ENCODE peak calls at places on chromosome 9, in five cellular contexts. One of them, this sample, is unnamed. For H3K27me3 and H3K4me1, the result is how much of the 10 kb centered on the place peaks cover.

GRCh38 chr9:102295188-102295587 is 556.7 kb upstream of the GRIN3A start:
- DNase-seq in gastrocnemius medialis: no peak
- DNase-seq in thoracic aorta: no peak
- DNase-seq in small intestine: no peak
- DNase-seq in CD4-positive, alpha-beta memory T cell: no peak
- DNase-seq in this sample: no peak

GRCh38 chr9:20753761-20754160 is 69.7 kb downstream of the FOCAD start:
- DNase-seq in gastrocnemius medialis: no peak
- DNase-seq in thoracic aorta: no peak
- DNase-seq in small intestine: no peak
- DNase-seq in CD4-positive, alpha-beta memory T cell: no peak
- DNase-seq in this sample: no peak

GRCh38 chr9:129145316-129145715 is 32.7 kb downstream of the IER5L start:
- DNase-seq in gastrocnemius medialis: no peak
- DNase-seq in thoracic aorta: no peak
- DNase-seq in small intestine: no peak
- DNase-seq in CD4-positive, alpha-beta memory T cell: no peak
- DNase-seq in this sample: no peak

GRCh38 chr9:112997236-112997941 is 14.6 kb downstream of the ZNF883 start:
- DNase-seq in gastrocnemius medialis: no peak
- DNase-seq in thoracic aorta: no peak
- DNase-seq in small intestine: no peak
- DNase-seq in CD4-positive, alpha-beta memory T cell: no peak
- DNase-seq in this sample: no peak

GRCh38 chr9:129110740-129111142 is at the start of gene CRAT:
- DNase-seq in gastrocnemius medialis: peak
- DNase-seq in thoracic aorta: peak
- DNase-seq in small intestine: peak
- DNase-seq in CD4-positive, alpha-beta memory T cell: peak
- DNase-seq in this sample: peak

GRCh38 chr9:72667181-72667580 is 145.8 kb downstream of the TMC1 start:
- DNase-seq in gastrocnemius medialis: no peak
- DNase-seq in thoracic aorta: no peak
- DNase-seq in small intestine: no peak
- DNase-seq in CD4-positive, alpha-beta memory T cell: no peak
- DNase-seq in this sample: no peak

GRCh38 chr9:16230731-16231130 is 639.7 kb downstream of the BNC2 start:
- DNase-seq in gastrocnemius medialis: no peak
- DNase-seq in thoracic aorta: no peak
- DNase-seq in small intestine: no peak
- DNase-seq in CD4-positive, alpha-beta memory T cell: no peak
- DNase-seq in this sample: no peak

GRCh38 chr9:74236857-74237256 is 260.3 kb upstream of the RORB start:
- DNase-seq in gastrocnemius medialis: no peak
- DNase-seq in thoracic aorta: no peak
- DNase-seq in small intestine: no peak
- DNase-seq in CD4-positive, alpha-beta memory T cell: no peak
- DNase-seq in this sample: no peak

GRCh38 chr9:93450817-93451761 is at the start of gene FAM120A:
- DNase-seq in gastrocnemius medialis: peak
- DNase-seq in thoracic aorta: peak
- DNase-seq in small intestine: peak
- DNase-seq in CD4-positive, alpha-beta memory T cell: peak
- DNase-seq in this sample: peak

GRCh38 chr9:117929873-117930272 is 225.7 kb downstream of the TLR4 start:
- DNase-seq in gastrocnemius medialis: no peak
- DNase-seq in thoracic aorta: no peak
- DNase-seq in small intestine: no peak
- DNase-seq in CD4-positive, alpha-beta memory T cell: no peak
- DNase-seq in this sample: no peak

GRCh38 chr9:84277646-84278045 is 62.9 kb downstream of the SLC28A3 start:
- DNase-seq in gastrocnemius medialis: no peak
- DNase-seq in thoracic aorta: no peak
- DNase-seq in small intestine: no peak
- DNase-seq in CD4-positive, alpha-beta memory T cell: no peak
- DNase-seq in this sample: no peak

GRCh38 chr9:128892223-128892892 is 10.4 kb downstream of the LRRC8A start:
- DNase-seq in gastrocnemius medialis: peak
- DNase-seq in thoracic aorta: peak
- DNase-seq in small intestine: peak
- DNase-seq in CD4-positive, alpha-beta memory T cell: no peak
- DNase-seq in this sample: peak

GRCh38 chr9:37839491-37840461 is 39.2 kb downstream of the DCAF10 start:
- DNase-seq in gastrocnemius medialis: no peak
- DNase-seq in thoracic aorta: no peak
- DNase-seq in small intestine: no peak
- DNase-seq in CD4-positive, alpha-beta memory T cell: no peak
- DNase-seq in this sample: no peak

GRCh38 chr9:131275332-131276106 is 791 bp downstream of the FAM78A start:
- DNase-seq in gastrocnemius medialis: no peak
- DNase-seq in thoracic aorta: no peak
- DNase-seq in small intestine: no peak
- DNase-seq in CD4-positive, alpha-beta memory T cell: peak
- DNase-seq in this sample: no peak

GRCh38 chr9:22142681-22143080 is 133.6 kb upstream of the CDKN2B start:
- DNase-seq in gastrocnemius medialis: no peak
- DNase-seq in thoracic aorta: no peak
- DNase-seq in small intestine: peak
- DNase-seq in CD4-positive, alpha-beta memory T cell: no peak
- DNase-seq in this sample: no peak

GRCh38 chr9:114677418-114677817 is 4.6 kb downstream of the TEX48 start:
- DNase-seq in gastrocnemius medialis: no peak
- DNase-seq in thoracic aorta: peak
- DNase-seq in small intestine: no peak
- DNase-seq in CD4-positive, alpha-beta memory T cell: no peak
- DNase-seq in this sample: no peak

GRCh38 chr9:33765411-33765810 is 29.9 kb upstream of the PRSS3 start:
- DNase-seq in gastrocnemius medialis: no peak
- DNase-seq in thoracic aorta: no peak
- DNase-seq in small intestine: no peak
- DNase-seq in CD4-positive, alpha-beta memory T cell: no peak
- DNase-seq in this sample: no peak

GRCh38 chr9:79023134-79023577 is 548.6 kb upstream of the TLE4 start:
- DNase-seq in gastrocnemius medialis: no peak
- DNase-seq in thoracic aorta: no peak
- DNase-seq in small intestine: no peak
- DNase-seq in CD4-positive, alpha-beta memory T cell: no peak
- DNase-seq in this sample: no peak

GRCh38 chr9:529721-530120 is 311.8 kb upstream of the DMRT1 start:
- DNase-seq in gastrocnemius medialis: no peak
- DNase-seq in thoracic aorta: no peak
- DNase-seq in small intestine: no peak
- DNase-seq in CD4-positive, alpha-beta memory T cell: no peak
- DNase-seq in this sample: no peak

GRCh38 chr9:82781965-82782392 is 281.0 kb downstream of the RASEF start:
- DNase-seq in gastrocnemius medialis: no peak
- DNase-seq in thoracic aorta: no peak
- DNase-seq in small intestine: peak
- DNase-seq in CD4-positive, alpha-beta memory T cell: no peak
- DNase-seq in this sample: no peak

GRCh38 chr9:119375892-119376291 is 6.7 kb upstream of the BRINP1 start:
- DNase-seq in gastrocnemius medialis: no peak
- DNase-seq in thoracic aorta: no peak
- DNase-seq in small intestine: peak
- DNase-seq in CD4-positive, alpha-beta memory T cell: no peak
- DNase-seq in this sample: no peak

GRCh38 chr9:125961037-125961436 is 213.9 kb downstream of the PBX3 start:
- DNase-seq in gastrocnemius medialis: no peak
- DNase-seq in thoracic aorta: no peak
- DNase-seq in small intestine: no peak
- DNase-seq in CD4-positive, alpha-beta memory T cell: no peak
- DNase-seq in this sample: no peak

GRCh38 chr9:128145951-128146351 is 3.3 kb upstream of the LCN2 start:
- DNase-seq in gastrocnemius medialis: no peak
- DNase-seq in thoracic aorta: no peak
- DNase-seq in small intestine: no peak
- DNase-seq in CD4-positive, alpha-beta memory T cell: no peak
- DNase-seq in this sample: no peak

GRCh38 chr9:130965680-130966079 is 26.6 kb upstream of the FIBCD1 start:
- DNase-seq in gastrocnemius medialis: no peak
- DNase-seq in thoracic aorta: no peak
- DNase-seq in small intestine: no peak
- DNase-seq in CD4-positive, alpha-beta memory T cell: no peak
- DNase-seq in this sample: no peak

GRCh38 chr9:112043423-112043822 is 131.7 kb downstream of the SUSD1 start:
- DNase-seq in gastrocnemius medialis: no peak
- DNase-seq in thoracic aorta: no peak
- DNase-seq in small intestine: no peak
- DNase-seq in CD4-positive, alpha-beta memory T cell: no peak
- DNase-seq in this sample: no peak

GRCh38 chr9:91847576-91847975 is 102.5 kb downstream of the ROR2 start:
- DNase-seq in gastrocnemius medialis: no peak
- DNase-seq in thoracic aorta: no peak
- DNase-seq in small intestine: no peak
- DNase-seq in CD4-positive, alpha-beta memory T cell: no peak
- DNase-seq in this sample: no peak

GRCh38 chr9:30198463-30199309 is 2185.8 kb upstream of the ACO1 start:
- DNase-seq in gastrocnemius medialis: no peak
- DNase-seq in thoracic aorta: no peak
- DNase-seq in small intestine: no peak
- DNase-seq in CD4-positive, alpha-beta memory T cell: no peak
- DNase-seq in this sample: no peak

GRCh38 chr9:121288874-121289553 is 21.1 kb downstream of the GSN start:
- DNase-seq in gastrocnemius medialis: peak
- DNase-seq in thoracic aorta: peak
- DNase-seq in small intestine: peak
- DNase-seq in CD4-positive, alpha-beta memory T cell: no peak
- DNase-seq in this sample: no peak

GRCh38 chr9:19102631-19103345 is at the start of gene HAUS6:
- DNase-seq in gastrocnemius medialis: peak
- DNase-seq in thoracic aorta: peak
- DNase-seq in small intestine: peak
- DNase-seq in CD4-positive, alpha-beta memory T cell: peak
- DNase-seq in this sample: peak

GRCh38 chr9:100595391-100596199 is 17.7 kb downstream of the CAVIN4 start:
- DNase-seq in gastrocnemius medialis: no peak
- DNase-seq in thoracic aorta: no peak
- DNase-seq in small intestine: peak
- DNase-seq in CD4-positive, alpha-beta memory T cell: peak
- DNase-seq in this sample: no peak

GRCh38 chr9:71127301-71127700 is 5.9 kb upstream of the TRPM3 start:
- DNase-seq in gastrocnemius medialis: no peak
- DNase-seq in thoracic aorta: no peak
- DNase-seq in small intestine: no peak
- DNase-seq in CD4-positive, alpha-beta memory T cell: no peak
- DNase-seq in this sample: no peak

GRCh38 chr9:18124760-18125159 is 349.2 kb upstream of the ADAMTSL1 start:
- DNase-seq in gastrocnemius medialis: no peak
- DNase-seq in thoracic aorta: no peak
- DNase-seq in small intestine: no peak
- DNase-seq in CD4-positive, alpha-beta memory T cell: no peak
- DNase-seq in this sample: no peak

GRCh38 chr9:93801120-93801519 is 154.0 kb downstream of the BARX1 start:
- DNase-seq in gastrocnemius medialis: no peak
- DNase-seq in thoracic aorta: no peak
- DNase-seq in small intestine: no peak
- DNase-seq in CD4-positive, alpha-beta memory T cell: no peak
- DNase-seq in this sample: no peak

GRCh38 chr9:113492343-113493079 is 29.0 kb downstream of the RGS3 start:
- DNase-seq in gastrocnemius medialis: no peak
- DNase-seq in thoracic aorta: no peak
- DNase-seq in small intestine: no peak
- DNase-seq in CD4-positive, alpha-beta memory T cell: no peak
- DNase-seq in this sample: no peak

GRCh38 chr9:83957029-83957513 is 22.9 kb downstream of the HNRNPK start:
- DNase-seq in gastrocnemius medialis: no peak
- DNase-seq in thoracic aorta: no peak
- DNase-seq in small intestine: peak
- DNase-seq in CD4-positive, alpha-beta memory T cell: no peak
- DNase-seq in this sample: no peak

GRCh38 chr9:102273952-102274351 is 535.5 kb upstream of the GRIN3A start:
- DNase-seq in gastrocnemius medialis: no peak
- DNase-seq in thoracic aorta: no peak
- DNase-seq in small intestine: no peak
- DNase-seq in CD4-positive, alpha-beta memory T cell: no peak
- DNase-seq in this sample: no peak

GRCh38 chr9:125732562-125732961 is 14.6 kb upstream of the PBX3 start:
- DNase-seq in gastrocnemius medialis: no peak
- DNase-seq in thoracic aorta: no peak
- DNase-seq in small intestine: no peak
- DNase-seq in CD4-positive, alpha-beta memory T cell: no peak
- DNase-seq in this sample: no peak

GRCh38 chr9:136745389-136746218 is 2.7 kb downstream of the LCN6 start:
- DNase-seq in gastrocnemius medialis: no peak
- DNase-seq in thoracic aorta: no peak
- DNase-seq in small intestine: no peak
- DNase-seq in CD4-positive, alpha-beta memory T cell: no peak
- DNase-seq in this sample: no peak
- H3K27me3 ChIP-seq in gastrocnemius medialis: under half
- H3K27me3 ChIP-seq in thoracic aorta: under half
- H3K27me3 ChIP-seq in small intestine: under half
- H3K27me3 ChIP-seq in CD4-positive, alpha-beta memory T cell: under half
- H3K27me3 ChIP-seq in this sample: under half

DNA sequence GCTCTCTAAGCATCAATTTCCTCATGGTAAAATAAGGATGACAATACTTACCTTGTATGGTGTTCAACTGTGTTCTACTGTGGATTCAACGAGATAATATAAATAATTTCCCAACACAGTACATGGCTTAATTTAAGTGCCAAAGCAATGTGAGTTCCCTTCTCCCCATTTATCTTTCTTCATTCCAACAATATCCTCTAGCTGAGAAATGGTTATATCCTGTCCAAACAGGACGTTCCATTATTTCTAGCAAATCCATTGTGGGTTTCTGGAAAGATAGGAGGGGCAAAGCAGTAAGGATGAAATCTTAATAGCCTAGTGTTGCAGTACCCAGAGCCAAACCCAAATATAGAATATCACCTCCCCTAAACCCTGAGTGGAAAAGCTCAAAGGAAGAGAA is 22.0 kb downstream of the ABCA1 start:
- DNase-seq in gastrocnemius medialis: no peak
- DNase-seq in thoracic aorta: no peak
- DNase-seq in small intestine: no peak
- DNase-seq in CD4-positive, alpha-beta memory T cell: no peak
- DNase-seq in this sample: no peak
- H3K27ac ChIP-seq in gastrocnemius medialis: peak
- H3K27ac ChIP-seq in thoracic aorta: no peak
- H3K27ac ChIP-seq in small intestine: no peak
- H3K27ac ChIP-seq in CD4-positive, alpha-beta memory T cell: no peak
- H3K27ac ChIP-seq in this sample: peak

GRCh38 chr9:122951056-122951455 is 10.2 kb downstream of the RABGAP1 start:
- DNase-seq in gastrocnemius medialis: no peak
- DNase-seq in thoracic aorta: no peak
- DNase-seq in small intestine: no peak
- DNase-seq in CD4-positive, alpha-beta memory T cell: no peak
- DNase-seq in this sample: no peak
- H3K4me1 ChIP-seq in gastrocnemius medialis: under half
- H3K4me1 ChIP-seq in thoracic aorta: under half
- H3K4me1 ChIP-seq in small intestine: under half
- H3K4me1 ChIP-seq in CD4-positive, alpha-beta memory T cell: under half
- H3K4me1 ChIP-seq in this sample: under half

DNA sequence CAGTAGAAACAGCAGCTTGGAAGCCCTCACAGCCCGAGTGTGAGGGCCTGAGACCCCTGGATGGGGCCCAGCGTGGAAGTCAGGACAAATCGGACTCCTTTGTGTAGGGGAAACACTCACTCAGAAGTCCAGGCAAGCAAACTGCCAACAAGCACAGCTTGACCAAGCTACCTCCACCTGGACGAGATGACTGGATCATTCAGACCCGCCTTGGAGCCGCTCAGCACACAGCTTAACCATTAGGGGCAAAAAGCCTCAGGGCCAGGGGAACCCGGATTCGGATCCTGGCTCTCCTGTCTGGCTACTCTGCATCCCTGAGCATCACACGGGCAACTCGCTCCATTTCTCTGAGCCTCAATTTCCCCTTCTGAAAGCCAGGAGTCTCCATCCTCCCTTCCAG is 64.3 kb upstream of the BARHL1 start:
- DNase-seq in gastrocnemius medialis: no peak
- DNase-seq in thoracic aorta: no peak
- DNase-seq in small intestine: no peak
- DNase-seq in CD4-positive, alpha-beta memory T cell: no peak
- DNase-seq in this sample: no peak
- H3K27me3 ChIP-seq in gastrocnemius medialis: under half
- H3K27me3 ChIP-seq in thoracic aorta: under half
- H3K27me3 ChIP-seq in small intestine: under half
- H3K27me3 ChIP-seq in CD4-positive, alpha-beta memory T cell: under half
- H3K27me3 ChIP-seq in this sample: under half

This sample was measured in esophagus squamous epithelium.